ENCODE peak calls at places on chromosomes 7 and 10, in ten cellular contexts. S is colonic mucosa, L is spleen, P is IMR-90, X is hepatocyte, C is kidney, B is kidney epithelial cell, D is esophagus squamous epithelium, Z is cardiac fibroblast, N is HFFc6. M is an unnamed sample.

GRCh38 chr10:101576229-101576863 is 11.7 kb downstream of the POLL start:
- DNase-seq in S (no peak), L (no peak), P (peak), X (no peak), C (no peak), B (no peak), D (no peak), Z (peak), N (no peak), M (no peak)

GRCh38 chr10:57977262-57977661 is 290.4 kb downstream of the IPMK start:
- DNase-seq in S (no peak), L (no peak), P (no peak), X (no peak), C (no peak), B (no peak), D (no peak), Z (no peak), N (no peak), M (no peak)

GRCh38 chr7:38873433-38873832 is 35.6 kb downstream of the VPS41 start:
- DNase-seq in S (no peak), L (no peak), P (no peak), X (no peak), C (no peak), B (no peak), D (no peak), Z (no peak), N (no peak), M (no peak)

GRCh38 chr10:112986791-112987190 is 36.7 kb downstream of the TCF7L2 start:
- DNase-seq in S (no peak), L (no peak), P (no peak), X (no peak), C (no peak), B (no peak), D (no peak), Z (peak), N (peak), M (no peak)

GRCh38 chr7:104652865-104653264 is 324.5 kb downstream of the LHFPL3 start:
- DNase-seq in S (no peak), L (no peak), P (no peak), X (no peak), C (no peak), B (no peak), D (no peak), Z (no peak), N (no peak), M (no peak)

GRCh38 chr10:35940067-35940989 is 298.2 kb upstream of the FZD8 start:
- DNase-seq in S (peak), L (no peak), P (peak), X (peak), C (no peak), B (no peak), D (no peak), Z (peak), N (no peak), M (no peak)

GRCh38 chr7:130966246-130967009 is 232.4 kb upstream of the KLF14 start:
- DNase-seq in S (no peak), L (no peak), P (peak), X (no peak), C (no peak), B (no peak), D (no peak), Z (peak), N (peak), M (no peak)

GRCh38 chr7:131574741-131575140 is 18.3 kb upstream of the PODXL start:
- DNase-seq in S (no peak), L (no peak), P (no peak), X (no peak), C (no peak), B (no peak), D (no peak), Z (peak), N (peak), M (no peak)

GRCh38 chr10:33334839-33335549 is 527 bp upstream of the NRP1 start:
- DNase-seq in S (peak), L (peak), P (peak), X (peak), C (peak), B (no peak), D (no peak), Z (peak), N (peak), M (peak)

GRCh38 chr7:154497751-154498150 is 445.6 kb downstream of the DPP6 start:
- DNase-seq in S (no peak), L (no peak), P (no peak), X (no peak), C (no peak), B (no peak), D (no peak), Z (no peak), N (no peak), M (no peak)

GRCh38 chr7:143346018-143346417 is 16.5 kb downstream of the FAM131B start:
- DNase-seq in S (no peak), L (no peak), P (no peak), X (no peak), C (no peak), B (no peak), D (no peak), Z (no peak), N (no peak), M (no peak)

GRCh38 chr7:143347950-143348349 is 14.6 kb downstream of the FAM131B start:
- DNase-seq in S (no peak), L (no peak), P (no peak), X (no peak), C (no peak), B (no peak), D (no peak), Z (no peak), N (no peak), M (no peak)

GRCh38 chr7:143341842-143342241 is 20.7 kb downstream of the FAM131B start:
- DNase-seq in S (no peak), L (no peak), P (no peak), X (no peak), C (no peak), B (no peak), D (no peak), Z (no peak), N (no peak), M (no peak)

GRCh38 chr7:143343596-143343995 is 18.9 kb downstream of the FAM131B start:
- DNase-seq in S (no peak), L (no peak), P (no peak), X (no peak), C (no peak), B (no peak), D (no peak), Z (no peak), N (no peak), M (no peak)

DNA sequence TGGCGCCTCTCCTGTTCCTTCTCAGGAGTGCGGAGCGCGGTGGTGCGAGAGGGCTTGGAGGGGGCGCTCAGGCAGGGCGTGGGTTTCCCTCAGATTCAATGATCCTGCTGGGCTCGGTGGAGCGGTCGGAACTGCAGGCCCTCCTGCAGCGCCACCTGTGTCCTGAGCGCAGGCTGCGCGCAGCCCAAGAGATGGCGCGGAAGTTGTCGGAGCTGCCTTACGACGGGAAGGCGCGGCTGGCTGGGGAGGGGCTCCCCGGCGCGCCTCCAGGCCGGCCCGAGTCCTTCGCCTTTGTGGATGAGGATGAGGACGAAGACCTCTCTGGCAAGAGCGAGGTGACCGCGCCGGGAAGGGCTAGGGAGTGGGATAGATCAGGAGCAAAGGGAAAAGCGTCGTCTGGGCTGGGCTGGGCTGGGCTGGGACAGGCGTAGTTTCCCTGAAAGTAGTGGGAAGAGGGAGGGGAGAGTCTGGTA is 17.0 kb downstream of the FAM131B start:
- DNase-seq in S (peak), L (peak), P (peak), X (peak), C (peak), B (peak), D (no peak), Z (peak), N (no peak), M (peak)
- TF ChIP-seq CTCF in S (peak), L (peak), P (peak), X (peak), C (peak), B (peak), D (peak), Z (peak), N (peak), M (peak)

DNA sequence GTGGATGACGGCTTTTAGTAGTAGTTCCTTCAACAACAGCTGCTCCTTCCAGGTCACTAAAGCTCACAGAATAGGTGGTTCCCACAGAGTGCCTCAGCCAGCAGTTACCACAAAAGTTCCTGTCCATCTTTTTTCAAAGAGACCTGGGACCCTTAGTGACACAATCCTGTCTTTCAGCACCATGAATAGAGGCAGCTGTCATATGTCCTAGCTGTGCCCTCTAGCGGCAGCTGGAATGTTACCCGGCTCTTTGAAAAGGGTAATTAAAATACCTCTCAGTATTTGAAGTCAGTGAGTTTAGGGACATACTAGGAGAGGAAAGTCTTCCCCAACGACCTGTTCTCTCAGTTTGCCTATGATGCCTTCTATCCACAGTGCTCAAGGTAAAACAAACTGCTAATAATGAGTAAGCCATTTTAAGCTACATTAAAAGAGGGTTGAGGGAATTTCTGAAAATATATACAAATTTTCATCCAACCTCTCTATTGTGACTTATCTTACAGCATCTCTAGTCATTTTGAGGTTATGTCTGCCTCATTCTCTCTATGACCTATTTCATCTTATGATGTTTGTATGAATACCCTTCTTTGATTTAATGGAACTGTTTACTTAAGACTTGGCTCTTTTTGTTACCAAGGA is 290.8 kb downstream of the NXPH1 start:
- DNase-seq in S (peak), L (no peak), P (no peak), X (peak), C (no peak), B (no peak), D (no peak), Z (peak), N (no peak), M (peak)
- TF ChIP-seq CTCF in S (peak), L (no peak), P (no peak), X (peak), C (peak), B (peak), D (no peak), Z (peak), N (peak), M (peak)

GRCh38 chr10:84743483-84743882 is 415.1 kb downstream of the CCSER2 start:
- DNase-seq in S (no peak), L (no peak), P (no peak), X (no peak), C (no peak), B (no peak), D (no peak), Z (peak), N (no peak), M (no peak)
- TF ChIP-seq CTCF in S (no peak), L (no peak), P (peak), X (peak), C (peak), B (peak), D (no peak), Z (peak), N (peak), M (no peak)

DNA sequence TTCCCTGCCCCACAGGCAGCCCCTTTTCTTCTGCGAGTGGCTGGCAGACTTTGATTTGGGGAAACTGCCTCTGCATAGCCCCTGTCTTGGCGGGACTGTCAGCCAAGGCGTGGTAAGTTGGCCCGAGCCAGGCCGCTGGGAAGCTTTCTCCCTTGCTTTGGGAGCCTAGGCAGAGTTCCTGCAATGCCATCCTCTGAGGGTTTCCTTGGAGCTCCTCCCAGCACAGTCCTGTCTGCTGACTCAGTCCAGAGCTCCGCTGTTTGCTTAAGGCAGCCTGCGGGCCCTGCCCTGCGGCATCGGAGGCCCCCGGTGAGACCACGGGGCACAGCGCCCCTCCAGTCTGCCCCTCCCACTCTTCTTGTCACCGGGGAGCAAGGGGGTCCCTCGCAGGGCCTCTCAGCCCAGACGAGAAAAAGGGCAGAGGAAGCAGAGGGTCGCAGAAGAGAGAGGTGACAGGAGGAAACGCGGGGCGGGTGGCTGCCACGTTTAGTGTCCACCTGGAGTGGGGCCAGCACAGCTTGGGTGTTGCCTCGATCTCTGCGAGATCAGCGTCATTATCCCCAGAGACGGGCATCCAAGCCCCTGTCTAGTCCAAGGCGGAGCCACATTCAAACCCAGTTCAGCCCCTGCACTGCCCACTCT is 58.9 kb upstream of the CHST15 start:
- DNase-seq in S (peak), L (peak), P (peak), X (peak), C (peak), B (peak), D (no peak), Z (peak), N (peak), M (no peak)
- TF ChIP-seq CTCF in S (no peak), L (no peak), P (no peak), X (no peak), C (no peak), B (no peak), D (no peak), Z (no peak), N (no peak), M (no peak)

DNA sequence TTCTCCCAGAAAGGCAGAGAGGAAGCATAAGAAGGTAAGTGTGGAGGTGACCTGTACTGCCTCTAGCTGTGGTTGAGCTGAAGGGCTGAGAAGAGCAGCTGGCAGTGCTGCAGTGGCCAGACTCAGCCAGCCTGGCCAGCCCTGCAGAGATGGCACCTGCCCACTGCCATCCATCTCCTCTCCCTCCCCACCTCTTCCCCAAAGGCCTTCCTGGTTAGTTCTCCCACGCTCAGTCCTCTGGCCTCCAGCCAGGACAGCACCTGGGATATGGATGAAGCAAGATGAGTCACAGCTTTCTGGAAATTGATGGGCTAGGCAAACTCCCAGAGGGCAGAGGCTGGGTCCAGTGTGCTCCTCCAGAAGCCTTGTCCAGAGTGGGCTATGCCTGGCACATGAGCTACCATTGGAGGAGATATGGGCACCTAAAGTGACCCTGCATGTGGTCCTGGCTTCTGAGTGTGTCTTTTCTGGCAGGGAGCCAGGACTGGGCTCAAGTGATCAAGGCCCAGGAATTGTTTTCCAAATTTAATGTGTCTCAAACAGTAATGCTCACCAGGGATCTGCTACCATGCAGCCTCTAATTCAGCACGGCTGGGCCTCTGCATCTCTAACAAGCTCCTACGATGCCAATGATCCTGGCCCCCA is 81.0 kb upstream of the CACUL1 start:
- DNase-seq in S (peak), L (no peak), P (no peak), X (peak), C (peak), B (peak), D (no peak), Z (peak), N (no peak), M (no peak)
- TF ChIP-seq CTCF in S (no peak), L (no peak), P (no peak), X (no peak), C (no peak), B (peak), D (no peak), Z (no peak), N (no peak), M (no peak)

DNA sequence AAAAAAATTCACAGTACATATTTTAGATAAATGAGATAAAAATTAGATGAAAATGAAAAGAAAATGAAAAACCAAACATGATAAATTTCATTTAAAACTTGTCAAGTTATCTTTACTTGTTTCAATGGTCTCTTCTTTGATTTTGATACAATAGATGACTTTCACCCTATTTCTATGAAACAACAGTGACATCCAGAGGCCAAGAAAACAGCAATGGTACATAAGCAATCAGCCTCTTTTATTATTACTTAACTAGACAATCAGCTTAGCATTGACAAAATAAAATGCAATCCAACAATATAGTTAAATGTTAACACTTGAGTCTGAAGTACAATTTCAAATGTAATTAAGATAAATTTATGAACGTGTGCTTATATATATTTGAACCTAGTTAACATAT is 74.8 kb upstream of the GPR37 start:
- DNase-seq in S (no peak), L (no peak), P (no peak), X (peak), C (no peak), B (no peak), D (no peak), Z (no peak), N (no peak), M (no peak)
- TF ChIP-seq CTCF in S (peak), L (no peak), P (peak), X (peak), C (no peak), B (no peak), D (no peak), Z (no peak), N (peak), M (no peak)